ENCODE peak calls at places on chromosomes 4 and X, in eight cellular contexts. Q is endothelial cell of umbilical vein, V is lower leg skin, A is endodermal cell, F is WTC11, I is bronchial epithelial cell, Z is mammary epithelial cell, T is left lung. X is an unnamed sample.

GRCh38 chrX:130575831-130576404 is 174.1 kb downstream of the RBMX2 start:
- DNase-seq in A (peak), V (no peak), T (no peak), Z (peak), I (peak), F (peak), Q (peak), X (no peak)

GRCh38 chr4:185282968-185283367 is 73.6 kb downstream of the SNX25 start:
- DNase-seq in Z (no peak), A (peak), T (no peak), F (no peak), V (no peak), I (peak), Q (no peak), X (no peak)

GRCh38 chr4:88010921-88011320 is 3.5 kb downstream of the PKD2 start:
- DNase-seq in V (no peak), Q (peak), F (no peak), T (no peak), Z (no peak), I (peak), A (no peak), X (no peak)

GRCh38 chr4:53186714-53187358 is 179.0 kb downstream of the SCFD2 start:
- DNase-seq in A (no peak), V (no peak), Q (no peak), Z (no peak), F (no peak), T (no peak), I (no peak), X (no peak)

GRCh38 chr4:95167809-95168208 is 381.0 kb downstream of the UNC5C start:
- DNase-seq in T (no peak), A (no peak), Z (no peak), Q (no peak), F (no peak), V (no peak), I (no peak), X (no peak)

GRCh38 chr4:185835336-185835735 is 23.3 kb upstream of the SORBS2 start:
- DNase-seq in F (no peak), Z (no peak), V (no peak), A (no peak), Q (no peak), T (no peak), I (no peak), X (no peak)

GRCh38 chr4:148171596-148171995 is 270.6 kb downstream of the NR3C2 start:
- DNase-seq in I (no peak), F (no peak), V (no peak), T (no peak), Z (no peak), A (no peak), Q (no peak), X (no peak)

GRCh38 chr4:10107111-10108091 is 9.2 kb downstream of the WDR1 start:
- DNase-seq in A (no peak), T (peak), F (no peak), Q (no peak), V (no peak), I (peak), Z (no peak), X (no peak)

GRCh38 chrX:25198891-25199290 is 183.1 kb upstream of the ARX start:
- DNase-seq in T (no peak), V (no peak), Z (no peak), I (no peak), Q (no peak), F (no peak), A (no peak), X (no peak)

GRCh38 chr4:138344851-138345250 is 102.7 kb upstream of the SLC7A11 start:
- DNase-seq in Z (no peak), I (no peak), A (no peak), T (no peak), Q (no peak), V (no peak), F (no peak), X (no peak)

GRCh38 chr4:78457751-78458150 is 93.8 kb upstream of the ANXA3 start:
- DNase-seq in F (no peak), V (no peak), I (no peak), Q (no peak), T (no peak), A (no peak), Z (no peak), X (no peak)

GRCh38 chr4:4259484-4260100 is 11.6 kb upstream of the TMEM128 start:
- DNase-seq in Z (no peak), V (no peak), I (no peak), T (no peak), Q (no peak), F (no peak), A (no peak), X (no peak)

GRCh38 chrX:9122504-9123245 is 88.7 kb upstream of the FAM9B start:
- DNase-seq in T (no peak), Q (no peak), I (no peak), A (no peak), F (no peak), V (no peak), Z (no peak), X (no peak)

GRCh38 chrX:136880003-136880451 is 498 bp downstream of the RBMX start:
- DNase-seq in V (peak), A (peak), I (no peak), T (no peak), Q (no peak), F (no peak), Z (no peak), X (peak)

GRCh38 chrX:3286196-3286920 is 60.1 kb downstream of the MXRA5 start:
- DNase-seq in Z (peak), I (peak), A (no peak), T (no peak), F (no peak), V (no peak), Q (peak), X (no peak)

GRCh38 chrX:67917412-67918010 is 373.7 kb downstream of the AR start:
- DNase-seq in Z (no peak), T (no peak), F (no peak), Q (no peak), A (no peak), V (no peak), I (no peak), X (no peak)

GRCh38 chrX:121052122-121052521 is 4.7 kb downstream of the GLUD2 start:
- DNase-seq in Z (no peak), V (no peak), F (no peak), I (peak), A (no peak), T (no peak), Q (no peak), X (no peak)

GRCh38 chr4:56463711-56464110 is 3.7 kb upstream of the SRP72 start:
- DNase-seq in V (no peak), F (no peak), A (no peak), Z (no peak), T (no peak), Q (no peak), I (no peak), X (no peak)

GRCh38 chr4:153249199-153250154 is 45.2 kb downstream of the TRIM2 start:
- DNase-seq in I (peak), T (peak), V (peak), Q (peak), A (peak), Z (peak), F (peak), X (peak)

GRCh38 chrX:37666516-37666915 is 19.1 kb upstream of the XK start:
- DNase-seq in A (no peak), V (no peak), F (no peak), T (no peak), Z (no peak), I (no peak), Q (peak), X (no peak)

GRCh38 chr4:63937961-63938360 is 471.3 kb downstream of the TECRL start:
- DNase-seq in Q (no peak), V (no peak), I (no peak), Z (no peak), A (no peak), F (no peak), T (no peak), X (no peak)

GRCh38 chr4:92714640-92715039 is 410.9 kb downstream of the GRID2 start:
- DNase-seq in V (no peak), Z (no peak), Q (no peak), A (no peak), F (no peak), T (no peak), I (no peak), X (no peak)

GRCh38 chrX:152833378-152833777 is 2.5 kb downstream of the NSDHL start:
- DNase-seq in Q (no peak), Z (no peak), T (no peak), F (no peak), A (no peak), I (no peak), V (no peak), X (no peak)

GRCh38 chr4:15653864-15654391 is 1.2 kb downstream of the FBXL5 start:
- DNase-seq in F (no peak), I (no peak), Z (peak), A (no peak), T (no peak), Q (peak), V (no peak), X (no peak)

GRCh38 chr4:101345271-101345595 is 2.1 kb downstream of the PPP3CA start:
- DNase-seq in A (no peak), I (peak), F (no peak), Z (no peak), V (no peak), Q (peak), T (no peak), X (no peak)

GRCh38 chrX:151919610-151920009 is 6.9 kb downstream of the MAGEA4 start:
- DNase-seq in Z (no peak), V (no peak), Q (no peak), T (no peak), A (no peak), I (no peak), F (no peak), X (no peak)

GRCh38 chrX:108167211-108167872 is 75.8 kb downstream of the ATG4A start:
- DNase-seq in Z (peak), F (no peak), A (no peak), Q (peak), V (no peak), T (no peak), I (peak), X (no peak)

GRCh38 chrX:108162265-108162664 is 70.7 kb downstream of the ATG4A start:
- DNase-seq in F (no peak), I (no peak), Z (no peak), Q (no peak), T (no peak), V (no peak), A (no peak), X (no peak)

GRCh38 chrX:108168961-108169740 is 77.6 kb downstream of the ATG4A start:
- DNase-seq in T (no peak), F (no peak), I (no peak), A (no peak), Q (no peak), V (no peak), Z (no peak), X (no peak)

GRCh38 chrX:108163333-108164082 is 71.9 kb downstream of the ATG4A start:
- DNase-seq in F (no peak), Q (no peak), Z (no peak), V (no peak), A (no peak), T (no peak), I (no peak), X (no peak)

DNA sequence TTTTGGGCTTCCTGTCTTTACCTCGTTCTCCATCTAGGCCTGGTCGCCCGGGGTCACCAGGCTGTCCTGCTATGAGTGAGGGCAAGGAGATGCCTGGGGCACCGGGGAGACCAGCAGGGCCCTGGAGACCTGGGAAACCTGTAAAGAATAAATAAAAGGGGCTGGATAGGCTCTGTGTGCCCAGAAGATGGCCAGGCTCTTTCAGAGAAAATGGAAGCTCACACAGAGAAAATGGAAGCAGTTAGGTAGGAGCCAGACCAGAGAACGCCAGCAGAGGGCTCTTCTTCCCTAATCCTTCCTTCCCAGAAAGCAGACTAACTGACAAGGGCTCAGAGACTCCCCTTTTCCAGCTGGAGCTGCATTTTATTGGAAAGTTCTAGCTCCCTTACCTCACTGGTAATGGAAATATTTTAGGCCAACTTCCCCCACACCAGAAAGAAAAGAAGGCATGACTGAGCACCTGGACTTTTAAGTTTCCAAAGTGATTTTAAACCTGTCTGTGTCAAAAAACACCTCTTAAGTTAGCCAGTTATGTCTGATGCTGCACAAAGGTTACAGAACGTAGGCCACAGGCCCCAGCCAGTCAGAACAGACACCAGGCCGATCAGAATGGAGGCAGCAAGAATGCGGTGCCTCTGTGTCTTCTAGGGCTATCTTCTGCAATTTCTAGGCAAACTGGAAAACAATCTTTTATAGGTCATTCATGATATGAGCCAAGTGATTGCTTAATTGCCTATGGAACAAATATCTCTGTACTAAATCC is 74.0 kb downstream of the ATG4A start:
- DNase-seq in Z (peak), V (no peak), I (no peak), F (peak), Q (peak), A (peak), T (no peak), X (no peak)
- TF ChIP-seq CTCF in Z (peak), V (no peak), I (peak), F (no peak), Q (peak), A (peak), T (no peak), X (no peak)

GRCh38 chrX:16469870-16470269 is 180.1 kb upstream of the S100G start:
- DNase-seq in A (peak), I (no peak), V (no peak), Q (no peak), Z (no peak), F (peak), T (no peak), X (no peak)
- TF ChIP-seq CTCF in A (peak), I (no peak), V (no peak), Q (no peak), Z (peak), F (no peak), T (no peak), X (no peak)

GRCh38 chrX:53246231-53246630 is 21.2 kb upstream of the KDM5C start:
- DNase-seq in A (no peak), Z (no peak), F (no peak), V (no peak), I (no peak), T (no peak), Q (no peak), X (no peak)

GRCh38 chrX:53242310-53242709 is 17.3 kb upstream of the KDM5C start:
- DNase-seq in A (no peak), Z (no peak), V (no peak), I (no peak), T (no peak), F (no peak), Q (no peak), X (no peak)

GRCh38 chrX:53247928-53248327 is 22.9 kb upstream of the KDM5C start:
- DNase-seq in V (no peak), T (no peak), Q (no peak), Z (peak), F (no peak), I (peak), A (no peak), X (no peak)

GRCh38 chrX:53241558-53241957 is 16.6 kb upstream of the KDM5C start:
- DNase-seq in I (no peak), F (no peak), Q (no peak), T (no peak), A (no peak), Z (no peak), V (no peak), X (no peak)

GRCh38 chrX:53244610-53245009 is 19.6 kb upstream of the KDM5C start:
- DNase-seq in I (no peak), A (no peak), V (no peak), Z (no peak), T (no peak), Q (no peak), F (no peak), X (no peak)
- TF ChIP-seq CTCF in I (no peak), A (peak), V (no peak), Z (peak), T (no peak), Q (peak), F (no peak), X (peak)

GRCh38 chrX:154323537-154323936 is 27.9 kb downstream of the TKTL1 start:
- DNase-seq in I (no peak), F (no peak), A (no peak), Q (no peak), V (no peak), T (no peak), Z (no peak), X (no peak)

GRCh38 chrX:154321152-154321551 is 25.6 kb downstream of the TKTL1 start:
- DNase-seq in F (no peak), V (no peak), T (no peak), Z (no peak), Q (no peak), I (no peak), A (no peak), X (no peak)

GRCh38 chrX:154322890-154323289 is 27.3 kb downstream of the TKTL1 start:
- DNase-seq in Z (no peak), I (no peak), V (no peak), T (no peak), F (no peak), A (no peak), Q (no peak), X (no peak)

GRCh38 chrX:154320406-154320805 is 24.8 kb downstream of the TKTL1 start:
- DNase-seq in Z (no peak), T (no peak), I (no peak), Q (no peak), A (no peak), F (no peak), V (no peak), X (no peak)

DNA sequence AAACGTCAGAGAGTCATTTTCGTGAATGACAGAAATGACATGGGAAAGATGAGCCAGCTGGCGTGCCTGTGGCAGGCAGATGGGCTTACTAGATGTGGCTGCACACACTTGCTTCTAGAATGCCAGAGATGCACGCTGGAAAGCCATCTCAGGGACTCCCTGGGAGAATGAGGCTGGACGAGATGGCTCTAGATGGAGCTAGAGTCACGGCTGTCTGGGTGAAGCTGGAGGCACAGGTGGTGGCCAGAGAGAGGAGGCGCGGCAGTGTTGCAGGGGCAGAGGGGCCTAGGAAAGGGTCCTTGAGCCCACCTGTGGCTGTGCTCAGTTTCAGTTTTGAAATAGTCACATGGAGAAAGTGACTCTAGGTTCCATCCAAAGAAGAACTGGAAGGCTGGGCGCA is 26.0 kb downstream of the TKTL1 start:
- DNase-seq in I (no peak), Q (no peak), F (no peak), V (no peak), A (no peak), Z (no peak), T (no peak), X (no peak)
- TF ChIP-seq CTCF in I (no peak), Q (no peak), F (no peak), V (no peak), A (no peak), Z (no peak), T (no peak), X (no peak)

DNA sequence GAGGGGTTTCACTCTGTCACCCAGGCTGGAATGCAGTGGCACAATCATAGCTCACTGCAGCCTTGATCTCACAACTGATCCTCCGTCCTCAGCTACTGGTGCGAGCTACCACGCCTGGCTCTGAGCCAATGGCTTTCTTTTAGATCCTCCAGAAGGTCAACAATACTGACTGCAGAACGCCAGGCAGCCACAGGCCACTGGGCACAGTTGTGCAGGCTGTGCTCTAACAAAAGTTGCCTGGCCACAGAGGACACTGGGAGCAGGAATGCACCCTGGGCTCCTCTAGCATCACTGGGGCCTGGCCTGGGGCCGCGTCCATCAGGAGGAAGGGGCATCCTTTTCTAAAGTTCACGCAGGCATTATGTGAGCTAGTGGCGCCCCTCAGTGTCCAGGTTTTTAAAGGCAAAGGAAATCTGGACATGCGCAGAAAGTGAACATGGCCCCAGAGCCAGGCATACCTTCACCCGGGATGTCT is 14.9 kb upstream of the PORCN start:
- DNase-seq in F (peak), I (no peak), V (no peak), T (no peak), Q (peak), Z (no peak), A (peak), X (no peak)
- TF ChIP-seq CTCF in F (no peak), I (peak), V (no peak), T (no peak), Q (peak), Z (peak), A (peak), X (no peak)